ENCODE peak calls at places on chromosomes 1 and 21, in seven cellular contexts. One of them, this sample, is unnamed.
A peak's percentile ranks its signal among the peaks of the same experiment; 100 is the strongest.

GRCh38 chr21:41763398-41763931 is 3.4 kb downstream of the RIPK4 start:
- DNase-seq in NCI-H146: no peak
- DNase-seq in SK-MEL-5: no peak
- DNase-seq in hepatocyte: peak; percentile 51
- DNase-seq in anterior cingulate cortex: no peak
- DNase-seq in GM23248: no peak
- DNase-seq in KBM-7: no peak
- DNase-seq in this sample: no peak

GRCh38 chr1:103250441-103250861 is 142.1 kb upstream of the COL11A1 start:
- DNase-seq in NCI-H146: no peak
- DNase-seq in SK-MEL-5: peak; percentile 75
- DNase-seq in hepatocyte: peak; percentile 8
- DNase-seq in anterior cingulate cortex: no peak
- DNase-seq in GM23248: no peak
- DNase-seq in KBM-7: no peak
- DNase-seq in this sample: no peak

GRCh38 chr1:43554444-43554992 is 23.8 kb downstream of the PTPRF start:
- DNase-seq in NCI-H146: no peak
- DNase-seq in SK-MEL-5: peak; percentile 71
- DNase-seq in hepatocyte: no peak
- DNase-seq in anterior cingulate cortex: no peak
- DNase-seq in GM23248: peak; percentile 76
- DNase-seq in KBM-7: peak; percentile 35
- DNase-seq in this sample: no peak

GRCh38 chr21:36111238-36111637 is 23.6 kb upstream of the CBR3 start:
- DNase-seq in NCI-H146: no peak
- DNase-seq in SK-MEL-5: no peak
- DNase-seq in hepatocyte: no peak
- DNase-seq in anterior cingulate cortex: no peak
- DNase-seq in GM23248: no peak
- DNase-seq in KBM-7: no peak
- DNase-seq in this sample: no peak

GRCh38 chr1:230701895-230702768 is 11.8 kb downstream of the AGT start:
- DNase-seq in NCI-H146: no peak
- DNase-seq in SK-MEL-5: no peak
- DNase-seq in hepatocyte: peak; percentile 29
- DNase-seq in anterior cingulate cortex: no peak
- DNase-seq in GM23248: no peak
- DNase-seq in KBM-7: no peak
- DNase-seq in this sample: no peak

GRCh38 chr1:12188115-12188514 is 21.3 kb downstream of the TNFRSF1B start:
- DNase-seq in NCI-H146: no peak
- DNase-seq in SK-MEL-5: peak; percentile 59
- DNase-seq in hepatocyte: no peak
- DNase-seq in anterior cingulate cortex: no peak
- DNase-seq in GM23248: no peak
- DNase-seq in KBM-7: no peak
- DNase-seq in this sample: no peak

GRCh38 chr1:90174246-90174645 is 179.3 kb downstream of the ZNF326 start:
- DNase-seq in NCI-H146: no peak
- DNase-seq in SK-MEL-5: no peak
- DNase-seq in hepatocyte: no peak
- DNase-seq in anterior cingulate cortex: no peak
- DNase-seq in GM23248: no peak
- DNase-seq in KBM-7: no peak
- DNase-seq in this sample: no peak

GRCh38 chr1:6098303-6099215 is 52.9 kb downstream of the KCNAB2 start:
- DNase-seq in NCI-H146: no peak
- DNase-seq in SK-MEL-5: no peak
- DNase-seq in hepatocyte: no peak
- DNase-seq in anterior cingulate cortex: no peak
- DNase-seq in GM23248: peak; percentile 90
- DNase-seq in KBM-7: no peak
- DNase-seq in this sample: no peak

GRCh38 chr21:43269461-43269860 is 100.7 kb downstream of the CRYAA start:
- DNase-seq in NCI-H146: no peak
- DNase-seq in SK-MEL-5: peak; percentile 54
- DNase-seq in hepatocyte: no peak
- DNase-seq in anterior cingulate cortex: no peak
- DNase-seq in GM23248: no peak
- DNase-seq in KBM-7: peak; percentile 37
- DNase-seq in this sample: no peak

GRCh38 chr1:93667642-93668041 is 14.0 kb downstream of the BCAR3 start:
- DNase-seq in NCI-H146: no peak
- DNase-seq in SK-MEL-5: peak; percentile 28
- DNase-seq in hepatocyte: peak; percentile 17
- DNase-seq in anterior cingulate cortex: no peak
- DNase-seq in GM23248: no peak
- DNase-seq in KBM-7: no peak
- DNase-seq in this sample: no peak

GRCh38 chr1:17018849-17019248 is 7.1 kb upstream of the ATP13A2 start:
- DNase-seq in NCI-H146: no peak
- DNase-seq in SK-MEL-5: no peak
- DNase-seq in hepatocyte: no peak
- DNase-seq in anterior cingulate cortex: no peak
- DNase-seq in GM23248: no peak
- DNase-seq in KBM-7: no peak
- DNase-seq in this sample: no peak

GRCh38 chr1:240189386-240189989 is 97.8 kb downstream of the FMN2 start:
- DNase-seq in NCI-H146: peak; percentile 47
- DNase-seq in SK-MEL-5: peak; percentile 71
- DNase-seq in hepatocyte: peak; percentile 73
- DNase-seq in anterior cingulate cortex: no peak
- DNase-seq in GM23248: peak; percentile 62
- DNase-seq in KBM-7: peak; percentile 50
- DNase-seq in this sample: no peak

GRCh38 chr1:58249729-58250586 is 296.6 kb downstream of the OMA1 start:
- DNase-seq in NCI-H146: peak; percentile 80
- DNase-seq in SK-MEL-5: peak; percentile 5
- DNase-seq in hepatocyte: peak; percentile 39
- DNase-seq in anterior cingulate cortex: peak; percentile 17
- DNase-seq in GM23248: peak; percentile 58
- DNase-seq in KBM-7: no peak
- DNase-seq in this sample: no peak